ENCODE peak calls at places on chromosomes 2 and 18, in four cellular contexts. Y is CD4-positive, alpha-beta memory T cell; U is upper lobe of right lung; H is K562. T is an unnamed sample.

GRCh38 chr2:7701807-7702206 is 784.6 kb downstream of the RNF144A start:
- DNase-seq in Y (no peak), U (no peak), H (no peak), T (no peak)

GRCh38 chr2:219643788-219644398 is 16.5 kb downstream of the SLC4A3 start:
- DNase-seq in Y (no peak), U (no peak), H (no peak), T (no peak)

GRCh38 chr2:34912084-34912483 is 1313.0 kb upstream of the FAM98A start:
- DNase-seq in Y (no peak), U (no peak), H (no peak), T (no peak)

GRCh38 chr2:19021100-19021476 is 337.3 kb downstream of the OSR1 start:
- DNase-seq in Y (no peak), U (no peak), H (no peak), T (peak; percentile 89)

GRCh38 chr2:120331903-120332302 is 14.0 kb upstream of the INHBB start:
- DNase-seq in Y (no peak), U (no peak), H (no peak), T (no peak)

GRCh38 chr2:157782057-157782845 is 93.9 kb downstream of the ACVR1 start:
- DNase-seq in Y (no peak), U (no peak), H (peak; percentile 58), T (no peak)

GRCh38 chr2:30266051-30266621 is 34.8 kb downstream of the LBH start:
- DNase-seq in Y (peak; percentile 89), U (no peak), H (no peak), T (no peak)

GRCh38 chr2:20530520-20530919 is 83.6 kb downstream of the RHOB start:
- DNase-seq in Y (no peak), U (no peak), H (no peak), T (no peak)

GRCh38 chr2:204251977-204252376 is 293.3 kb upstream of the PARD3B start:
- DNase-seq in Y (no peak), U (no peak), H (no peak), T (no peak)

GRCh38 chr2:100208375-100208774 is 66.0 kb upstream of the AFF3 start:
- DNase-seq in Y (no peak), U (no peak), H (no peak), T (no peak)

GRCh38 chr2:148979919-148980277 is 58.6 kb upstream of the LYPD6B start:
- DNase-seq in Y (no peak), U (no peak), H (no peak), T (no peak)

GRCh38 chr2:105329561-105330495 is at the start of gene TGFBRAP1:
- DNase-seq in Y (peak; percentile 59), U (peak; percentile 82), H (peak; percentile 67), T (no peak)

GRCh38 chr2:159939946-159940345 is 122.5 kb downstream of the PLA2R1 start:
- DNase-seq in Y (no peak), U (no peak), H (peak; percentile 8), T (peak; percentile 36)

GRCh38 chr2:182291296-182291695 is 135.5 kb downstream of the PDE1A start:
- DNase-seq in Y (no peak), U (no peak), H (no peak), T (no peak)

GRCh38 chr2:231170058-231170457 is 28.4 kb upstream of the ARMC9 start:
- DNase-seq in Y (no peak), U (no peak), H (no peak), T (no peak)

GRCh38 chr2:111642576-111643327 is 241.2 kb downstream of the ANAPC1 start:
- DNase-seq in Y (no peak), U (no peak), H (peak; percentile 87), T (no peak)

GRCh38 chr2:56230171-56230570 is 46.4 kb downstream of the CCDC85A start:
- DNase-seq in Y (no peak), U (no peak), H (no peak), T (no peak)

GRCh38 chr18:31302991-31303390 is 15.0 kb upstream of the DSG1 start:
- DNase-seq in Y (no peak), U (no peak), H (no peak), T (peak; percentile 46)

GRCh38 chr2:28325567-28326468 is 66.8 kb upstream of the FOSL2 start:
- DNase-seq in Y (no peak), U (no peak), H (peak; percentile 16), T (peak; percentile 71)

GRCh38 chr2:85704038-85704437 is 9.9 kb downstream of the GNLY start:
- DNase-seq in Y (no peak), U (no peak), H (no peak), T (no peak)

GRCh38 chr2:109545828-109546713 is 67.7 kb downstream of the SEPTIN10 start:
- DNase-seq in Y (no peak), U (peak; percentile 72), H (peak; percentile 69), T (peak; percentile 64)

GRCh38 chr2:99597616-99598015 is 107.8 kb upstream of the REV1 start:
- DNase-seq in Y (no peak), U (no peak), H (no peak), T (peak; percentile 85)

GRCh38 chr18:22033085-22033484 is 136.3 kb upstream of the GATA6 start:
- DNase-seq in Y (no peak), U (no peak), H (no peak), T (no peak)

GRCh38 chr2:133780099-133780996 is 212.1 kb upstream of the NCKAP5 start:
- DNase-seq in Y (no peak), U (no peak), H (peak; percentile 68), T (peak; percentile 88)

GRCh38 chr18:36028859-36029258 is 38.5 kb downstream of the RPRD1A start:
- DNase-seq in Y (no peak), U (no peak), H (no peak), T (no peak)

GRCh38 chr18:53909668-53910067 is 314.8 kb downstream of the MBD2 start:
- DNase-seq in Y (no peak), U (no peak), H (peak; percentile 7), T (peak; percentile 39)

GRCh38 chr2:174762464-174762863 is 1.8 kb downstream of the CHRNA1 start:
- DNase-seq in Y (no peak), U (no peak), H (no peak), T (no peak)

GRCh38 chr18:36811430-36811829 is 17.4 kb downstream of the TPGS2 start:
- DNase-seq in Y (no peak), U (no peak), H (no peak), T (no peak)

GRCh38 chr2:6309415-6310185 is 556.1 kb downstream of the CMPK2 start:
- DNase-seq in Y (no peak), U (no peak), H (no peak), T (no peak)

GRCh38 chr2:169010180-169010579 is 20.9 kb downstream of the ABCB11 start:
- DNase-seq in Y (no peak), U (no peak), H (no peak), T (no peak)

GRCh38 chr2:77001895-77002294 is 520.3 kb downstream of the LRRTM4 start:
- DNase-seq in Y (no peak), U (no peak), H (no peak), T (no peak)

GRCh38 chr2:207189040-207189439 is 23.3 kb upstream of the KLF7 start:
- DNase-seq in Y (no peak), U (no peak), H (no peak), T (no peak)

GRCh38 chr2:185222311-185222710 is 516.3 kb upstream of the FSIP2 start:
- DNase-seq in Y (no peak), U (no peak), H (no peak), T (no peak)

GRCh38 chr18:66558773-66559172 is 45.1 kb downstream of the CDH19 start:
- DNase-seq in Y (no peak), U (no peak), H (no peak), T (peak; percentile 2)

GRCh38 chr2:230023313-230023712 is 45.4 kb downstream of the SLC16A14 start:
- DNase-seq in Y (no peak), U (no peak), H (no peak), T (no peak)
- H3K4me3 ChIP-seq in Y (no peak overlapping the region), U (no peak overlapping the region), H (no peak overlapping the region), T (no peak overlapping the region)

GRCh38 chr2:102101844-102102635 is 40.5 kb upstream of the IL1R1 start:
- DNase-seq in Y (no peak), U (no peak), H (no peak), T (no peak)

GRCh38 chr2:102103284-102103683 is 39.3 kb upstream of the IL1R1 start:
- DNase-seq in Y (no peak), U (no peak), H (no peak), T (no peak)

GRCh38 chr2:102106133-102106556 is 36.4 kb upstream of the IL1R1 start:
- DNase-seq in Y (no peak), U (no peak), H (no peak), T (peak; percentile 75)

GRCh38 chr2:102101097-102101843 is 41.3 kb upstream of the IL1R1 start:
- DNase-seq in Y (no peak), U (no peak), H (no peak), T (no peak)

GRCh38 chr2:102103992-102104871 is 38.3 kb upstream of the IL1R1 start:
- DNase-seq in Y (peak; percentile 38), U (peak; percentile 73), H (peak; percentile 9), T (peak; percentile 89)
- H3K4me3 ChIP-seq in Y (peak overlapping the region; percentile 3), U (peak overlapping the region; percentile 56), H (no peak overlapping the region), T (peak overlapping the region; percentile 32)

GRCh38 chr2:164622338-164623106 is 1.2 kb upstream of the GRB14 start:
- DNase-seq in Y (no peak), U (no peak), H (no peak), T (no peak)
- H3K4me3 ChIP-seq in Y (no peak overlapping the region), U (no peak overlapping the region), H (no peak overlapping the region), T (no peak overlapping the region)

GRCh38 chr2:43825841-43826240 is 12.8 kb downstream of the ABCG5 start:
- DNase-seq in Y (no peak), U (no peak), H (no peak), T (no peak)
- H3K4me3 ChIP-seq in Y (no peak overlapping the region), U (no peak overlapping the region), H (no peak overlapping the region), T (no peak overlapping the region)

GRCh38 chr2:118856978-118857676 is 9.7 kb upstream of the EN1 start:
- DNase-seq in Y (no peak), U (peak; percentile 54), H (no peak), T (no peak)
- H3K4me3 ChIP-seq in Y (no peak overlapping the region), U (no peak overlapping the region), H (no peak overlapping the region), T (no peak overlapping the region)

DNA sequence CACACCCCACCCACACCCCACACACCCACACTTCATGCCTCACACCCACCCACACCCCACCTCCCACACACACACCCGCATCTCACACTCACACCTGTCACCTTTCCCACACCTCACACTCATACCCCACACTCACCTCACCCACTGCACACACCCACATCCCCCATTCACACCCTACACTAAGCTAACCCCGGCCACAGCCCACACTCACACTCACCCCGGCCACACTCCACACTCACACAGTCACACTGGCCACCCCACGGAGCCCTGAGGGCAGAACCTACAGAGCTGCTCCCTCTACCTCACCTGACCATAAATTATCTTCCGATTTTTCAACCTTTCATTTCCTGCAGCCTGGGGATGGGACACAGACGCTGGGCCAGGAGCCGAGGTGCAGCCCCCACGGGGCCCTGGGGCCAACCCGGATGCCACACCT is 241.3 kb downstream of the HDAC4 start:
- DNase-seq in Y (no peak), U (peak; percentile 42), H (no peak), T (no peak)
- H3K4me3 ChIP-seq in Y (no peak overlapping the region), U (no peak overlapping the region), H (no peak overlapping the region), T (no peak overlapping the region)

T was measured in astrocyte of the spinal cord.